ENCODE peak calls at places on chromosomes 5 and 9, in eight cellular contexts. R, D, I, N, T, C, Y and B are unnamed samples.

GRCh38 chr9:124208571-124208970 is 49.2 kb upstream of the NEK6 start:
- DNase-seq in R (no peak), D (no peak), I (no peak), N (no peak), T (no peak), C (no peak), Y (no peak), B (no peak)

GRCh38 chr9:125961037-125961436 is 213.9 kb downstream of the PBX3 start:
- DNase-seq in R (no peak), D (no peak), I (no peak), N (no peak), T (no peak), C (no peak), Y (peak; percentile 45), B (no peak)

GRCh38 chr5:79544136-79544535 is 30.2 kb upstream of the HOMER1 start:
- DNase-seq in R (no peak), D (no peak), I (no peak), N (no peak), T (no peak), C (peak; percentile 43), Y (no peak), B (no peak)

GRCh38 chr9:76419782-76420380 is 25.7 kb upstream of the RFK start:
- DNase-seq in R (no peak), D (peak; percentile 35), I (peak; percentile 43), N (peak; percentile 32), T (peak; percentile 2), C (no peak), Y (peak; percentile 46), B (peak; percentile 56)

GRCh38 chr5:96017951-96018350 is 56.3 kb upstream of the ELL2 start:
- DNase-seq in R (no peak), D (peak; percentile 86), I (no peak), N (no peak), T (no peak), C (no peak), Y (no peak), B (no peak)

GRCh38 chr9:99115947-99116543 is 11.1 kb downstream of the TGFBR1 start:
- DNase-seq in R (no peak), D (peak; percentile 45), I (no peak), N (no peak), T (no peak), C (no peak), Y (no peak), B (no peak)

GRCh38 chr9:99666571-99666970 is 155.1 kb upstream of the NR4A3 start:
- DNase-seq in R (no peak), D (no peak), I (no peak), N (no peak), T (no peak), C (no peak), Y (no peak), B (no peak)

GRCh38 chr9:84054341-84055010 is 73.9 kb downstream of the RMI1 start:
- DNase-seq in R (no peak), D (peak; percentile 36), I (no peak), N (no peak), T (no peak), C (no peak), Y (no peak), B (no peak)

GRCh38 chr5:143564417-143564816 is 160.9 kb upstream of the NR3C1 start:
- DNase-seq in R (no peak), D (no peak), I (no peak), N (no peak), T (no peak), C (no peak), Y (no peak), B (no peak)

GRCh38 chr5:80711938-80712337 is 57.2 kb upstream of the DHFR start:
- DNase-seq in R (peak; percentile 25), D (peak; percentile 26), I (peak; percentile 31), N (no peak), T (peak; percentile 46), C (no peak), Y (peak; percentile 68), B (peak; percentile 63)

GRCh38 chr5:150066901-150067396 is 19.4 kb downstream of the CSF1R start:
- DNase-seq in R (no peak), D (peak; percentile 80), I (no peak), N (no peak), T (no peak), C (no peak), Y (no peak), B (no peak)

GRCh38 chr5:91438871-91439270 is 55.8 kb upstream of the ARRDC3 start:
- DNase-seq in R (no peak), D (no peak), I (no peak), N (no peak), T (no peak), C (no peak), Y (peak; percentile 56), B (peak; percentile 16)

GRCh38 chr5:42785756-42786155 is 25.9 kb downstream of the SELENOP start:
- DNase-seq in R (no peak), D (no peak), I (no peak), N (no peak), T (no peak), C (no peak), Y (no peak), B (no peak)

GRCh38 chr5:10801931-10802674 is 41.1 kb upstream of the DAP start:
- DNase-seq in R (no peak), D (peak; percentile 4), I (no peak), N (peak; percentile 8), T (no peak), C (no peak), Y (peak; percentile 44), B (no peak)

GRCh38 chr5:75611324-75612210 is at the start of gene ANKDD1B:
- DNase-seq in R (no peak), D (peak; percentile 69), I (peak; percentile 60), N (peak; percentile 60), T (no peak), C (peak; percentile 23), Y (peak; percentile 54), B (peak; percentile 42)

GRCh38 chr9:98491231-98491651 is 217.5 kb downstream of the GABBR2 start:
- DNase-seq in R (no peak), D (no peak), I (no peak), N (no peak), T (no peak), C (no peak), Y (no peak), B (no peak)

GRCh38 chr9:137482094-137482781 is 23.1 kb upstream of the NSMF start:
- DNase-seq in R (no peak), D (peak; percentile 86), I (no peak), N (peak; percentile 47), T (peak; percentile 46), C (peak; percentile 35), Y (no peak), B (no peak)

GRCh38 chr9:109245300-109245897 is 75.5 kb downstream of the EPB41L4B start:
- DNase-seq in R (no peak), D (no peak), I (no peak), N (peak; percentile 26), T (peak; percentile 36), C (no peak), Y (no peak), B (no peak)

GRCh38 chr9:109411818-109412352 is 86.2 kb downstream of the PTPN3 start:
- DNase-seq in R (no peak), D (peak; percentile 78), I (peak; percentile 25), N (no peak), T (no peak), C (no peak), Y (peak; percentile 51), B (peak; percentile 23)

GRCh38 chr5:26940981-26941380 is 97.4 kb downstream of the CDH9 start:
- DNase-seq in R (no peak), D (no peak), I (no peak), N (no peak), T (peak; percentile 74), C (no peak), Y (no peak), B (no peak)